ENCODE peak calls at places on chromosomes 2 and 18, in eight cellular contexts. One of them, this sample, is unnamed.
A peak's percentile ranks its signal among the peaks of the same experiment; 100 is the strongest.

GRCh38 chr2:191954446-191954845 is 107.6 kb upstream of the CAVIN2 start:
- DNase-seq in glutamatergic neuron: no peak
- DNase-seq in transverse colon: no peak
- DNase-seq in A549: no peak
- DNase-seq in mammary epithelial cell: no peak
- DNase-seq in RWPE1: no peak
- DNase-seq in astrocyte of the spinal cord: no peak
- DNase-seq in left ventricle myocardium inferior: no peak
- DNase-seq in this sample: no peak

GRCh38 chr2:231342111-231342711 is 53.3 kb upstream of the B3GNT7 start:
- DNase-seq in transverse colon: no peak
- DNase-seq in A549: no peak
- DNase-seq in astrocyte of the spinal cord: no peak
- DNase-seq in RWPE1: no peak
- DNase-seq in mammary epithelial cell: no peak
- DNase-seq in left ventricle myocardium inferior: no peak
- DNase-seq in glutamatergic neuron: no peak
- DNase-seq in this sample: no peak

GRCh38 chr18:76371301-76371700 is 123.7 kb downstream of the ZNF516 start:
- DNase-seq in RWPE1: no peak
- DNase-seq in transverse colon: no peak
- DNase-seq in A549: no peak
- DNase-seq in mammary epithelial cell: no peak
- DNase-seq in glutamatergic neuron: no peak
- DNase-seq in left ventricle myocardium inferior: no peak
- DNase-seq in astrocyte of the spinal cord: no peak
- DNase-seq in this sample: no peak

GRCh38 chr2:135925571-135925970 is 49.3 kb upstream of the MCM6 start:
- DNase-seq in mammary epithelial cell: no peak
- DNase-seq in A549: no peak
- DNase-seq in left ventricle myocardium inferior: no peak
- DNase-seq in astrocyte of the spinal cord: peak; percentile 51
- DNase-seq in glutamatergic neuron: no peak
- DNase-seq in transverse colon: no peak
- DNase-seq in RWPE1: no peak
- DNase-seq in this sample: peak; percentile 16

GRCh38 chr2:16862474-16862873 is 196.8 kb upstream of the CYRIA start:
- DNase-seq in mammary epithelial cell: no peak
- DNase-seq in transverse colon: no peak
- DNase-seq in glutamatergic neuron: no peak
- DNase-seq in RWPE1: no peak
- DNase-seq in astrocyte of the spinal cord: no peak
- DNase-seq in left ventricle myocardium inferior: no peak
- DNase-seq in A549: no peak
- DNase-seq in this sample: no peak

GRCh38 chr18:55546873-55547704 is 40.9 kb downstream of the TCF4 start:
- DNase-seq in mammary epithelial cell: peak; percentile 37
- DNase-seq in A549: no peak
- DNase-seq in glutamatergic neuron: no peak
- DNase-seq in astrocyte of the spinal cord: peak; percentile 86
- DNase-seq in left ventricle myocardium inferior: no peak
- DNase-seq in RWPE1: no peak
- DNase-seq in transverse colon: no peak
- DNase-seq in this sample: peak; percentile 47

GRCh38 chr2:729363-729762 is 52.2 kb upstream of the TMEM18 start:
- DNase-seq in RWPE1: no peak
- DNase-seq in transverse colon: no peak
- DNase-seq in mammary epithelial cell: no peak
- DNase-seq in glutamatergic neuron: no peak
- DNase-seq in astrocyte of the spinal cord: no peak
- DNase-seq in A549: no peak
- DNase-seq in left ventricle myocardium inferior: no peak
- DNase-seq in this sample: no peak

GRCh38 chr2:187748958-187749357 is 194.7 kb upstream of the TFPI start:
- DNase-seq in mammary epithelial cell: no peak
- DNase-seq in astrocyte of the spinal cord: no peak
- DNase-seq in glutamatergic neuron: no peak
- DNase-seq in transverse colon: no peak
- DNase-seq in left ventricle myocardium inferior: no peak
- DNase-seq in RWPE1: no peak
- DNase-seq in A549: no peak
- DNase-seq in this sample: no peak

GRCh38 chr18:10579079-10579867 is 53.4 kb downstream of the NAPG start:
- DNase-seq in astrocyte of the spinal cord: peak; percentile 16
- DNase-seq in left ventricle myocardium inferior: no peak
- DNase-seq in A549: peak; percentile 7
- DNase-seq in transverse colon: no peak
- DNase-seq in glutamatergic neuron: no peak
- DNase-seq in RWPE1: peak; percentile 37
- DNase-seq in mammary epithelial cell: no peak
- DNase-seq in this sample: peak; percentile 52

GRCh38 chr2:26590439-26590838 is 50.7 kb downstream of the CIB4 start:
- DNase-seq in astrocyte of the spinal cord: no peak
- DNase-seq in left ventricle myocardium inferior: no peak
- DNase-seq in mammary epithelial cell: no peak
- DNase-seq in RWPE1: no peak
- DNase-seq in transverse colon: no peak
- DNase-seq in A549: no peak
- DNase-seq in glutamatergic neuron: peak; percentile 1
- DNase-seq in this sample: no peak

GRCh38 chr18:8780227-8780626 is 74.9 kb downstream of the MTCL1 start:
- DNase-seq in left ventricle myocardium inferior: no peak
- DNase-seq in mammary epithelial cell: no peak
- DNase-seq in glutamatergic neuron: no peak
- DNase-seq in astrocyte of the spinal cord: no peak
- DNase-seq in transverse colon: no peak
- DNase-seq in RWPE1: no peak
- DNase-seq in A549: no peak
- DNase-seq in this sample: no peak

GRCh38 chr2:121992700-121993099 is 237.2 kb downstream of the TSN start:
- DNase-seq in A549: no peak
- DNase-seq in transverse colon: no peak
- DNase-seq in left ventricle myocardium inferior: no peak
- DNase-seq in glutamatergic neuron: no peak
- DNase-seq in astrocyte of the spinal cord: no peak
- DNase-seq in mammary epithelial cell: no peak
- DNase-seq in RWPE1: no peak
- DNase-seq in this sample: no peak

GRCh38 chr2:68357608-68358337 is 7.3 kb upstream of the PLEK start:
- DNase-seq in glutamatergic neuron: peak; percentile 33
- DNase-seq in mammary epithelial cell: peak; percentile 53
- DNase-seq in A549: peak; percentile 67
- DNase-seq in astrocyte of the spinal cord: peak; percentile 33
- DNase-seq in transverse colon: peak; percentile 33
- DNase-seq in left ventricle myocardium inferior: peak; percentile 31
- DNase-seq in RWPE1: peak; percentile 30
- DNase-seq in this sample: peak; percentile 66

GRCh38 chr2:239127513-239127912 is 273.3 kb downstream of the HDAC4 start:
- DNase-seq in A549: no peak
- DNase-seq in transverse colon: no peak
- DNase-seq in left ventricle myocardium inferior: no peak
- DNase-seq in mammary epithelial cell: no peak
- DNase-seq in RWPE1: no peak
- DNase-seq in astrocyte of the spinal cord: no peak
- DNase-seq in glutamatergic neuron: no peak
- DNase-seq in this sample: no peak

GRCh38 chr18:55780591-55781071 is 192.6 kb upstream of the TCF4 start:
- DNase-seq in A549: no peak
- DNase-seq in left ventricle myocardium inferior: no peak
- DNase-seq in glutamatergic neuron: no peak
- DNase-seq in mammary epithelial cell: no peak
- DNase-seq in astrocyte of the spinal cord: peak; percentile 39
- DNase-seq in transverse colon: no peak
- DNase-seq in RWPE1: no peak
- DNase-seq in this sample: no peak

GRCh38 chr2:159832026-159832425 is 34.0 kb upstream of the CD302 start:
- DNase-seq in A549: no peak
- DNase-seq in mammary epithelial cell: no peak
- DNase-seq in transverse colon: no peak
- DNase-seq in left ventricle myocardium inferior: no peak
- DNase-seq in glutamatergic neuron: no peak
- DNase-seq in astrocyte of the spinal cord: no peak
- DNase-seq in RWPE1: no peak
- DNase-seq in this sample: no peak

GRCh38 chr2:241775223-241776177 is 1.1 kb upstream of the GAL3ST2 start:
- DNase-seq in glutamatergic neuron: no peak
- DNase-seq in left ventricle myocardium inferior: no peak
- DNase-seq in A549: no peak
- DNase-seq in mammary epithelial cell: no peak
- DNase-seq in astrocyte of the spinal cord: no peak
- DNase-seq in RWPE1: no peak
- DNase-seq in transverse colon: no peak
- DNase-seq in this sample: no peak

GRCh38 chr18:58392336-58393000 is 236.4 kb downstream of the ALPK2 start:
- DNase-seq in transverse colon: no peak
- DNase-seq in A549: no peak
- DNase-seq in astrocyte of the spinal cord: peak; percentile 76
- DNase-seq in glutamatergic neuron: no peak
- DNase-seq in left ventricle myocardium inferior: no peak
- DNase-seq in RWPE1: no peak
- DNase-seq in mammary epithelial cell: no peak
- DNase-seq in this sample: no peak

GRCh38 chr2:54419386-54419785 is 36.7 kb upstream of the SPTBN1 start:
- DNase-seq in left ventricle myocardium inferior: no peak
- DNase-seq in glutamatergic neuron: no peak
- DNase-seq in astrocyte of the spinal cord: no peak
- DNase-seq in A549: no peak
- DNase-seq in mammary epithelial cell: no peak
- DNase-seq in transverse colon: no peak
- DNase-seq in RWPE1: no peak
- DNase-seq in this sample: no peak

GRCh38 chr18:51370996-51371395 is 173.5 kb upstream of the MEX3C start:
- DNase-seq in glutamatergic neuron: no peak
- DNase-seq in RWPE1: no peak
- DNase-seq in mammary epithelial cell: no peak
- DNase-seq in astrocyte of the spinal cord: no peak
- DNase-seq in left ventricle myocardium inferior: no peak
- DNase-seq in transverse colon: no peak
- DNase-seq in A549: no peak
- DNase-seq in this sample: no peak

GRCh38 chr2:158391876-158392275 is 64.7 kb downstream of the CCDC148 start:
- DNase-seq in left ventricle myocardium inferior: no peak
- DNase-seq in mammary epithelial cell: peak; percentile 81
- DNase-seq in A549: peak; percentile 14
- DNase-seq in astrocyte of the spinal cord: peak; percentile 12
- DNase-seq in glutamatergic neuron: no peak
- DNase-seq in RWPE1: peak; percentile 26
- DNase-seq in transverse colon: no peak
- DNase-seq in this sample: no peak

GRCh38 chr2:99404039-99404799 is 67.0 kb downstream of the EIF5B start:
- DNase-seq in mammary epithelial cell: no peak
- DNase-seq in left ventricle myocardium inferior: no peak
- DNase-seq in RWPE1: no peak
- DNase-seq in astrocyte of the spinal cord: no peak
- DNase-seq in A549: no peak
- DNase-seq in glutamatergic neuron: no peak
- DNase-seq in transverse colon: no peak
- DNase-seq in this sample: no peak

DNA sequence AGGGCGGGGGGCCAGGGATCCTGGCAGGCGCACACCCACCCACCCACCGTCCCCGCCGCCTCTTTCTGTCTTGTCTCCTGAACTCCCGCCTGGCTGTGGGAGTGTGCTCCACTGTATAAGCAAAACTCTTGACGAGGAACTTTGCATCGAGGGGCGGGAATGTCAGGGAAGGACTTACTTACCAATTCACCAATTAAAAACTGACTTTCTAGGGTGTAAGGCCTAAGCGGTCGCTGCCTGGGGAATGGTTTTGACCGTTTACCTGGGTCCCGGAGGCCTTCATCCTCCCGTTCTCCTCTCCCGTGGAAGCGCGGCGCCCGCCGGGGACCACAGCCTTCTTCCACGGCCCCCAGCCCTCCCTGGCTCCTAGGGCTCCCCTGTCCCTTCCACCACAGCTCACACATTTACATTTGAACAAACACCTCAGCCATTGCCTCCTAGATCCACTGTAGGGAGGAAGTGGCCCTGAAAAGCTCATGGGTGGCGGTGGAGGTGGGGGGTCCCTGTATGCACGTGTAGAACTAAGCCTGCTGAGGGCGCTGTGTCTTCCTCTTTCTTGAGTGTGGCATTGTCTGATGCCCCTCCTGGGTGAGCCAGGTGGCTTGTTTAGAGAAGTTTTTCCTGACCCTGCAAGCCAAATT is 8.9 kb downstream of the ASIC4 start:
- DNase-seq in RWPE1: no peak
- DNase-seq in mammary epithelial cell: no peak
- DNase-seq in glutamatergic neuron: no peak
- DNase-seq in left ventricle myocardium inferior: no peak
- DNase-seq in astrocyte of the spinal cord: no peak
- DNase-seq in A549: no peak
- DNase-seq in transverse colon: no peak
- DNase-seq in this sample: no peak
- TF ChIP-seq CTCF in RWPE1: no peak
- TF ChIP-seq CTCF in mammary epithelial cell: no peak
- TF ChIP-seq CTCF in glutamatergic neuron: peak; percentile 19
- TF ChIP-seq CTCF in left ventricle myocardium inferior: no peak
- TF ChIP-seq CTCF in astrocyte of the spinal cord: peak; percentile 8
- TF ChIP-seq CTCF in A549: no peak
- TF ChIP-seq CTCF in transverse colon: no peak
- TF ChIP-seq CTCF in this sample: peak; percentile 45

GRCh38 chr18:37486848-37487247 is 78.8 kb downstream of the CELF4 start:
- DNase-seq in transverse colon: no peak
- DNase-seq in astrocyte of the spinal cord: no peak
- DNase-seq in A549: no peak
- DNase-seq in glutamatergic neuron: no peak
- DNase-seq in mammary epithelial cell: no peak
- DNase-seq in left ventricle myocardium inferior: no peak
- DNase-seq in RWPE1: no peak
- DNase-seq in this sample: no peak
- TF ChIP-seq CTCF in transverse colon: no peak
- TF ChIP-seq CTCF in astrocyte of the spinal cord: no peak
- TF ChIP-seq CTCF in A549: no peak
- TF ChIP-seq CTCF in glutamatergic neuron: no peak
- TF ChIP-seq CTCF in mammary epithelial cell: no peak
- TF ChIP-seq CTCF in left ventricle myocardium inferior: no peak
- TF ChIP-seq CTCF in RWPE1: no peak
- TF ChIP-seq CTCF in this sample: no peak

DNA sequence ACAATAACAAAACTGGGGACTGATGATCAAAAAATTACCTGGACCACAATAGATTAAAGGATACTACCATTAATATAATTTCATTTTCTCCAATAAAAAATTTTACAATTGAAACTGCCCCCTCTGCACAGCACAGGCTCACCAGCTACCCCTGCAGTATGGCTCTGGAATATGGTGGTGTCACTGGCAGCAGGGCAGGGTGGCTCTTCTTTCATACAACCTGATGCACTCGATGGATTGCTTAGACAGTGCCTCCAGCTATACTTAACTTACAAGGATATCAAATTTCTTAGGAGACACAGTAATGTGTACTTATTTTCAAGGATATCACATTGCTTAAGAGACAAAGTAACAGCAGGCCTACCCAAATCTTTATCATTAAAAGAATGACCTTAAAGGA is 124.0 kb downstream of the PRELID3A start:
- DNase-seq in left ventricle myocardium inferior: no peak
- DNase-seq in transverse colon: no peak
- DNase-seq in glutamatergic neuron: peak; percentile 24
- DNase-seq in RWPE1: no peak
- DNase-seq in astrocyte of the spinal cord: no peak
- DNase-seq in mammary epithelial cell: no peak
- DNase-seq in A549: no peak
- DNase-seq in this sample: peak; percentile 17
- TF ChIP-seq CTCF in left ventricle myocardium inferior: no peak
- TF ChIP-seq CTCF in transverse colon: no peak
- TF ChIP-seq CTCF in glutamatergic neuron: no peak
- TF ChIP-seq CTCF in RWPE1: no peak
- TF ChIP-seq CTCF in astrocyte of the spinal cord: peak; percentile 26
- TF ChIP-seq CTCF in mammary epithelial cell: no peak
- TF ChIP-seq CTCF in A549: no peak
- TF ChIP-seq CTCF in this sample: peak; percentile 37

GRCh38 chr2:225173909-225174308 is 131.6 kb upstream of the DOCK10 start:
- DNase-seq in astrocyte of the spinal cord: no peak
- DNase-seq in left ventricle myocardium inferior: no peak
- DNase-seq in transverse colon: no peak
- DNase-seq in RWPE1: no peak
- DNase-seq in A549: no peak
- DNase-seq in mammary epithelial cell: no peak
- DNase-seq in glutamatergic neuron: peak; percentile 20
- DNase-seq in this sample: no peak
- TF ChIP-seq CTCF in astrocyte of the spinal cord: no peak
- TF ChIP-seq CTCF in left ventricle myocardium inferior: no peak
- TF ChIP-seq CTCF in transverse colon: no peak
- TF ChIP-seq CTCF in RWPE1: no peak
- TF ChIP-seq CTCF in A549: no peak
- TF ChIP-seq CTCF in mammary epithelial cell: no peak
- TF ChIP-seq CTCF in glutamatergic neuron: no peak
- TF ChIP-seq CTCF in this sample: no peak